ENCODE peak calls at places on chromosomes 3 and 15, in four cellular contexts. One of them, this sample, is unnamed.

GRCh38 chr3:184874709-184875644 is 63.0 kb downstream of the VPS8 start:
- DNase-seq in RWPE2: no peak
- DNase-seq in cardiac muscle cell: peak; percentile 63
- DNase-seq in GM23248: peak; percentile 53
- DNase-seq in this sample: peak; percentile 41

GRCh38 chr3:46883252-46884185 is 6.0 kb downstream of the PTH1R start:
- DNase-seq in GM23248: peak; percentile 76
- DNase-seq in cardiac muscle cell: peak; percentile 63
- DNase-seq in RWPE2: no peak
- DNase-seq in this sample: no peak

GRCh38 chr15:81869161-81869928 is 176.5 kb downstream of the MEX3B start:
- DNase-seq in RWPE2: no peak
- DNase-seq in cardiac muscle cell: no peak
- DNase-seq in GM23248: no peak
- DNase-seq in this sample: no peak

GRCh38 chr3:94115482-94115881 is 52.6 kb downstream of the NSUN3 start:
- DNase-seq in GM23248: peak; percentile 48
- DNase-seq in RWPE2: no peak
- DNase-seq in cardiac muscle cell: peak; percentile 59
- DNase-seq in this sample: peak; percentile 26

GRCh38 chr3:76733073-76733759 is 306.7 kb upstream of the ROBO2 start:
- DNase-seq in GM23248: no peak
- DNase-seq in cardiac muscle cell: no peak
- DNase-seq in RWPE2: no peak
- DNase-seq in this sample: no peak

GRCh38 chr15:37903932-37904493 is 30.4 kb upstream of the TMCO5A start:
- DNase-seq in GM23248: no peak
- DNase-seq in cardiac muscle cell: no peak
- DNase-seq in RWPE2: no peak
- DNase-seq in this sample: no peak

GRCh38 chr3:37768107-37768809 is 93.4 kb upstream of the CTDSPL start:
- DNase-seq in cardiac muscle cell: peak; percentile 64
- DNase-seq in RWPE2: no peak
- DNase-seq in GM23248: no peak
- DNase-seq in this sample: no peak

GRCh38 chr3:126056123-126056522 is 27.8 kb downstream of the SLC41A3 start:
- DNase-seq in GM23248: no peak
- DNase-seq in RWPE2: no peak
- DNase-seq in cardiac muscle cell: no peak
- DNase-seq in this sample: no peak

GRCh38 chr3:166282931-166283330 is 445.7 kb upstream of the BCHE start:
- DNase-seq in RWPE2: no peak
- DNase-seq in cardiac muscle cell: no peak
- DNase-seq in GM23248: no peak
- DNase-seq in this sample: no peak

GRCh38 chr3:197183582-197183981 is 114.8 kb downstream of the DLG1 start:
- DNase-seq in RWPE2: no peak
- DNase-seq in GM23248: no peak
- DNase-seq in cardiac muscle cell: no peak
- DNase-seq in this sample: no peak

GRCh38 chr3:23800731-23801130 is 5.0 kb upstream of the UBE2E1 start:
- DNase-seq in GM23248: peak; percentile 15
- DNase-seq in RWPE2: no peak
- DNase-seq in cardiac muscle cell: peak; percentile 52
- DNase-seq in this sample: no peak

GRCh38 chr3:48433472-48434118 is 3.7 kb upstream of the PLXNB1 start:
- DNase-seq in cardiac muscle cell: peak; percentile 36
- DNase-seq in RWPE2: peak; percentile 86
- DNase-seq in GM23248: peak; percentile 83
- DNase-seq in this sample: peak; percentile 81

GRCh38 chr3:183259621-183260020 is 6.6 kb downstream of the B3GNT5 start:
- DNase-seq in cardiac muscle cell: no peak
- DNase-seq in RWPE2: no peak
- DNase-seq in GM23248: no peak
- DNase-seq in this sample: no peak
- H3K27ac ChIP-seq in cardiac muscle cell: no peak overlapping the region
- H3K27ac ChIP-seq in RWPE2: peak overlapping the region; percentile 93
- H3K27ac ChIP-seq in GM23248: no peak overlapping the region
- H3K27ac ChIP-seq in this sample: peak overlapping the region; percentile 46

DNA sequence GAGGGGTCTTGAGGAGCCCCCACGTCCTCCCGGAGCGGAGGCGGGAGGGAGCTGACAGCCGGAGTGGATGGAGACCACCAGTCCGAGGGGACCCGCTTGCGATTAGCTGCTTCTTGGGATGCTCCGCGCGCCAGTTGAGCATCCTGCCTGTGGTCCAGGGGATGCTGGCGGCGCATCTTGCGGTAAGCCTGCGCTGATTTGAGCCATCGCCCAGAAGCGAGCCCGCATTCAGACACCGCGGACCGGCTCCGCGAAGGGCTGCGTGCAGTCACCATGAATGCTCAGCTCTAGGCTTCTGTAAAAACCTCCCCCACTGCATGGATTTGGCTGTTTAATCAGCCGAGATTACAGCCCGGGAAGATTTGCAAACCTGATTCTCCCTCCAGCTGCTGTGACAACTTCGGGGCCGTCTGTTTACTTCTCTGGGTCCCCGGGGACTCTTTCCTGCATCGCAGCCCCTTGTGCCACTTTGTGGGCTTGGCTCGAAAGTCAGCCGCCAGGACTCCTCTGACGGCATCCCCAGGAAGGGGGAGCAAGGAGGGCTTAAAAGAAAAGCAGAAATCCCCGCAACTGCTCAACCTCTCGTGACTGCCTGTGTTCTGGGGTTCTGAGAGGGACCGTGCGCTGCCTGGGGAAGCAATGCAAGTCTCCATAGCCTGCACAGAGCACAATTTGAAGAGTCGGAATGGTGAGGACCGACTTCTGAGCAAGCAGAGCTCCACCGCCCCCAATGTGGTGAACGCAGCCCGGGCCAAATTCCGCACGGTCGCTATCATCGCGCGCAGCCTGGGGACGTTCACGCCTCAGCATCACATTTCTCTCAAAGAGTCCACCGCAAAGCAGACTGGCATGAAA is 171.1 kb downstream of the KCNAB1 start:
- DNase-seq in RWPE2: no peak
- DNase-seq in cardiac muscle cell: peak; percentile 14
- DNase-seq in GM23248: peak; percentile 58
- DNase-seq in this sample: no peak
- H3K27ac ChIP-seq in RWPE2: no peak overlapping the region
- H3K27ac ChIP-seq in cardiac muscle cell: no peak overlapping the region
- H3K27ac ChIP-seq in GM23248: no peak overlapping the region
- H3K27ac ChIP-seq in this sample: no peak overlapping the region

DNA sequence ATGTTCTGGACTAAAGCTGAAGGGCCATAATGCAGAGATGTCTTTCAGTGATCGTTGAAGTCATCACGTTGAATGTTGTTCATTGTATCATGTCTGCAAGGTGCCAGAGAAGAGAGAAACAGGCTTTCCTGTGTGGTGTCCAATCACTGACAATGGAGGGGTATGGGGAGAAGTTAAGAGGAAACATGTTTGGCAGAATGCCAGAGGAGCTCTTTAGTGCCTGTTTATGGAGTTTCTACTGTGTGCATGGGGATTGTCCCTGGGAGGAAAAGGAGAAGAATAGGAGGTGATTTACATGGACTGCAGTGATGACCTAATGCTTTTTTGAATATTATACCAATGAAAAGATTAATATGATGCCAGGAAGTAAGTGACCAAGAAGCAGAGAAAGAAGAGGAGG is 11.7 kb downstream of the SCAANT1 start:
- DNase-seq in RWPE2: no peak
- DNase-seq in cardiac muscle cell: peak; percentile 45
- DNase-seq in GM23248: no peak
- DNase-seq in this sample: no peak
- H3K27ac ChIP-seq in RWPE2: no peak overlapping the region
- H3K27ac ChIP-seq in cardiac muscle cell: no peak overlapping the region
- H3K27ac ChIP-seq in GM23248: no peak overlapping the region
- H3K27ac ChIP-seq in this sample: no peak overlapping the region

GRCh38 chr3:12831582-12831866 is 9.8 kb downstream of the RPL32 start:
- DNase-seq in RWPE2: no peak
- DNase-seq in GM23248: no peak
- DNase-seq in cardiac muscle cell: no peak
- DNase-seq in this sample: no peak
- H3K27ac ChIP-seq in RWPE2: peak overlapping the region; percentile 84
- H3K27ac ChIP-seq in GM23248: no peak overlapping the region
- H3K27ac ChIP-seq in cardiac muscle cell: no peak overlapping the region
- H3K27ac ChIP-seq in this sample: peak overlapping the region; percentile 76

DNA sequence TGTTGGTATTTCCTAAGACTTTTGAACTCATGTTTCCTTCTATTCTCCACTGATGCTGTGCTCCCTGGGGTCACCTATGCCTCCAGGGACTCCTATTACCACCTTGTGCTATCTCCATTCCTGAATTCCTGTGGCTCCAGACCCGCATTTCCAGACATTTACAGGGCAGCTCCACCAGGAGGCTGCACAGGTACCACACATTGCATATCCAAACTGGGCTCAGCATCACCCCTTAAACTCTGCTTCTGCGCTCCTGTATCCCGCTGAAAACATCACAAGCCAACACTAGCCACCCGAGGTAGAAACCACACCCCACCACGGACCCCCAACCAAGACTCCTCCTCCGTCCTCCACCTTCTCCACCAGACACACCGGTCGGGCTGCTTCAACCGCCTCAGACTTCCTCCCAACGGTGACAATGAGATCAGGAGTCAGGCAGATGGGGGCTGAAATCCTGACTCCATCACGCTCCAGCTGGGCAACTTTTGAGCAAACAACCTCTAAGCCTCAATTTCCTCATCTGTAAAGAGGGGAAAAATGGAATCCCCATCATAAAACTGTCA is 10.4 kb downstream of the TNK2 start:
- DNase-seq in cardiac muscle cell: no peak
- DNase-seq in RWPE2: no peak
- DNase-seq in GM23248: no peak
- DNase-seq in this sample: no peak
- H3K27ac ChIP-seq in cardiac muscle cell: no peak overlapping the region
- H3K27ac ChIP-seq in RWPE2: peak overlapping the region; percentile 98
- H3K27ac ChIP-seq in GM23248: no peak overlapping the region
- H3K27ac ChIP-seq in this sample: peak overlapping the region; percentile 100

DNA sequence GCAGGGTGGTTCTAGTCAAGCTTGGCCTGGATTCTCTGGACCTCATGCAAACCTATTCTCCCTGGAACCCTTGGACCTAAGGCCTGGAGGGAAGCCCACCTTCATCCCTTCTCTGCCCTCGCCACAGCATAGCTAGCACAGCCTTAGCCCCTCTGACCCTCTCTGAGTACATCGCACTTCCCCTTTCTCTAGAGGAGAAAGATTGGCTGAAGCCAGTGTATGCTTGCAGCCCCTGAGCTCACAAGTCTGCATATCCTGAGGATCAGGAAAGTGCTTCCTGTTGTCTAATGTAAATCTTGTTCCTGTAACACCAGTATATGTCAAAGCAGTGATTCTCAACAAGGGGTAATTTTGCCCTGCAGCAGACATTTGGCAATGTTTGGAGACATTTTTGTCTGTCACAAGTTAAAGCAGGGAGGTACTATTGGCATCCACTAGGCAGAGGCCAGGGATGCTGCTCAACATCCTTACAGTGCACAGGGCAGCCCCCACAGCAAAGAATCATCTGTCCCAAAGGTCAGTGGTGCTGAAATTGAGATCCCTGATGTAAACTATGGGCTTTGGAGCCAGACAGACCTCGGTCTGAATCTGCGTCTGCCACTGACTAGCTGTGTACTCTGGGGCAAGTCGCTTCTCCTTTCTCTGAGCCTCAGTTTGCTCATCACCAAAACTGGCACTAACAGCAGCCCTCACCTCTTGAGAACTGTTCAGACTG is 2.2 kb upstream of the PRKCD start:
- DNase-seq in GM23248: no peak
- DNase-seq in RWPE2: no peak
- DNase-seq in cardiac muscle cell: no peak
- DNase-seq in this sample: no peak
- H3K27ac ChIP-seq in GM23248: no peak overlapping the region
- H3K27ac ChIP-seq in RWPE2: no peak overlapping the region
- H3K27ac ChIP-seq in cardiac muscle cell: no peak overlapping the region
- H3K27ac ChIP-seq in this sample: no peak overlapping the region

DNA sequence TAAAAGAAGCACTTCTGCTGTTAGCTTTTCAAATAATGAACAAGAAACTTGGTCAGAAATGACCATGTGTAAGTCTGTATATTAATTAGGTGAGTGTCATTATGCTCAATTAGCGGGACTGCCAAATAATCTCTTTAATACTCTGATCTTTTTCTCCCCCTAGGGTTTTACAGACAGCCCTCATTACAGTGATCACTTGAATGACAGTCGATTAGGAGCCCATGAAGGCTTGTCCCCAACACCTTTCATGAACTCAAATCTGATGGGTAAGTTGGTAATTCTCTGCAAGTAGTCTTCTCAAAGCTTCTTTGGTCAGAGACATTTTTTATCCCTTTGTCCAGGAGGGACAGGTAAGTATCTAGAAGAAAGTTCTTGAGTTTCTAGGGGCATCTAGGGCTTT is 173.2 kb downstream of the TCF12 start:
- DNase-seq in GM23248: no peak
- DNase-seq in RWPE2: no peak
- DNase-seq in cardiac muscle cell: no peak
- DNase-seq in this sample: no peak
- H3K27ac ChIP-seq in GM23248: no peak overlapping the region
- H3K27ac ChIP-seq in RWPE2: no peak overlapping the region
- H3K27ac ChIP-seq in cardiac muscle cell: peak overlapping the region; percentile 63
- H3K27ac ChIP-seq in this sample: no peak overlapping the region

GRCh38 chr3:143731304-143731703 is 117.0 kb downstream of the SLC9A9 start:
- DNase-seq in RWPE2: no peak
- DNase-seq in cardiac muscle cell: no peak
- DNase-seq in GM23248: no peak
- DNase-seq in this sample: no peak

GRCh38 chr3:143736651-143737050 is 111.6 kb downstream of the SLC9A9 start:
- DNase-seq in cardiac muscle cell: peak; percentile 13
- DNase-seq in RWPE2: no peak
- DNase-seq in GM23248: peak; percentile 68
- DNase-seq in this sample: peak; percentile 77

GRCh38 chr3:143731776-143732175 is 116.5 kb downstream of the SLC9A9 start:
- DNase-seq in RWPE2: no peak
- DNase-seq in GM23248: no peak
- DNase-seq in cardiac muscle cell: no peak
- DNase-seq in this sample: no peak

GRCh38 chr3:143737065-143737464 is 111.2 kb downstream of the SLC9A9 start:
- DNase-seq in GM23248: peak; percentile 12
- DNase-seq in RWPE2: no peak
- DNase-seq in cardiac muscle cell: no peak
- DNase-seq in this sample: peak; percentile 49

GRCh38 chr3:143736205-143736604 is 112.1 kb downstream of the SLC9A9 start:
- DNase-seq in GM23248: peak; percentile 12
- DNase-seq in RWPE2: no peak
- DNase-seq in cardiac muscle cell: no peak
- DNase-seq in this sample: no peak
- H3K27ac ChIP-seq in GM23248: no peak overlapping the region
- H3K27ac ChIP-seq in RWPE2: peak overlapping the region; percentile 90
- H3K27ac ChIP-seq in cardiac muscle cell: no peak overlapping the region
- H3K27ac ChIP-seq in this sample: no peak overlapping the region

GRCh38 chr15:96728591-96728990 is 398.1 kb downstream of the NR2F2 start:
- DNase-seq in GM23248: no peak
- DNase-seq in cardiac muscle cell: peak; percentile 3
- DNase-seq in RWPE2: no peak
- DNase-seq in this sample: no peak
- H3K27ac ChIP-seq in GM23248: no peak overlapping the region
- H3K27ac ChIP-seq in cardiac muscle cell: no peak overlapping the region
- H3K27ac ChIP-seq in RWPE2: no peak overlapping the region
- H3K27ac ChIP-seq in this sample: no peak overlapping the region

DNA sequence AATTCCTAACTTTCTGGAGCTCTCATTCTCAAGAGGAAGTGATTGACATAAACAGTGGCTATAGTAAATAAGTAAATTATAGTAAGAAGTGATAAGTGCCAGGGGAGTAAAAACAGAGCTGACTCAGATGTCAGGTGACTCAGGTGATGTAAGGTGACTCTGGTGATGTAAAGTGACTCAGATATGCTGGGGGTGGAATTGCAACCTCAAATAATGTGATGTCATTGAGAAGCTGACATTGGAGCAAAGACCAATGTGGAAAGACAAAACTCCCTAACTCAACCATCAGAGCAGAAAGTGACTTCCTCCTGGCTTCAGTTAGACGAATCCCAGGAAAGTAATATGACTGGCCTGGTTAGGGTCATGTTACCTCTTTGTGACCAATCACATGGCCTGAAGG is 144.2 kb upstream of the SNTN start:
- DNase-seq in cardiac muscle cell: no peak
- DNase-seq in GM23248: peak; percentile 7
- DNase-seq in RWPE2: no peak
- DNase-seq in this sample: peak; percentile 41
- H3K27ac ChIP-seq in cardiac muscle cell: no peak overlapping the region
- H3K27ac ChIP-seq in GM23248: no peak overlapping the region
- H3K27ac ChIP-seq in RWPE2: no peak overlapping the region
- H3K27ac ChIP-seq in this sample: no peak overlapping the region

This sample was measured in RWPE1.